ENCODE peak calls at places on chromosomes 3 and 15, in six cellular contexts. Y, H, G, M, O and N are unnamed samples.

GRCh38 chr3:107268461-107268860 is 108.8 kb upstream of the CCDC54 start:
- DNase-seq in O (no peak), H (no peak), G (no peak), Y (no peak), M (no peak), N (no peak)

GRCh38 chr3:124584245-124584551 is 146.1 kb upstream of the UMPS start:
- DNase-seq in H (no peak), M (no peak), Y (no peak), G (no peak), O (no peak), N (no peak)

GRCh38 chr15:60002528-60003218 is 1.4 kb upstream of the FOXB1 start:
- DNase-seq in M (no peak), G (no peak), O (no peak), Y (no peak), H (no peak), N (no peak)

GRCh38 chr3:98750520-98750919 is 12.6 kb upstream of the ST3GAL6 start:
- DNase-seq in Y (no peak), G (no peak), O (no peak), H (peak; percentile 42), M (peak; percentile 14), N (no peak)

GRCh38 chr3:170044795-170045244 is 7.0 kb downstream of the GPR160 start:
- DNase-seq in H (no peak), M (no peak), O (peak; percentile 93), Y (no peak), G (no peak), N (no peak)

GRCh38 chr3:5226783-5227182 is 39.3 kb downstream of the EDEM1 start:
- DNase-seq in M (peak; percentile 29), G (no peak), H (peak; percentile 46), O (peak; percentile 48), Y (peak; percentile 3), N (peak; percentile 7)

GRCh38 chr3:107064445-107065060 is 312.7 kb upstream of the CCDC54 start:
- DNase-seq in M (peak; percentile 69), O (peak; percentile 82), Y (peak; percentile 57), G (peak; percentile 70), H (peak; percentile 92), N (peak; percentile 40)

GRCh38 chr15:100373942-100374341 is 32.2 kb upstream of the ADAMTS17 start:
- DNase-seq in Y (no peak), O (no peak), M (no peak), G (no peak), H (no peak), N (no peak)

GRCh38 chr15:90031231-90031791 is 30.2 kb downstream of the ZNF710 start:
- DNase-seq in H (peak; percentile 90), M (no peak), O (peak; percentile 96), Y (no peak), G (no peak), N (no peak)

GRCh38 chr3:46996689-46997452 is 17.4 kb downstream of the NBEAL2 start:
- DNase-seq in G (no peak), H (no peak), O (no peak), Y (no peak), M (no peak), N (no peak)

GRCh38 chr3:13009132-13009945 is 63.9 kb downstream of the IQSEC1 start:
- DNase-seq in O (peak; percentile 91), Y (no peak), G (peak; percentile 77), H (no peak), M (no peak), N (no peak)

GRCh38 chr3:141477224-141477623 is 9.6 kb upstream of the RASA2 start:
- DNase-seq in O (no peak), M (peak; percentile 75), G (no peak), Y (no peak), H (peak; percentile 96), N (no peak)

GRCh38 chr15:67606742-67607141 is 64.2 kb downstream of the MAP2K5 start:
- DNase-seq in G (no peak), Y (no peak), H (no peak), M (no peak), O (no peak), N (no peak)

GRCh38 chr3:94305835-94306685 is 243.2 kb downstream of the NSUN3 start:
- DNase-seq in H (no peak), O (no peak), G (no peak), Y (no peak), M (no peak), N (no peak)

GRCh38 chr3:94304953-94305352 is 242.1 kb downstream of the NSUN3 start:
- DNase-seq in H (no peak), G (no peak), Y (no peak), M (no peak), O (no peak), N (no peak)

GRCh38 chr3:94303266-94303665 is 240.4 kb downstream of the NSUN3 start:
- DNase-seq in O (no peak), Y (no peak), H (no peak), G (no peak), M (no peak), N (no peak)

GRCh38 chr3:94301346-94301745 is 238.5 kb downstream of the NSUN3 start:
- DNase-seq in H (peak; percentile 2), O (no peak), Y (no peak), G (no peak), M (no peak), N (no peak)

DNA sequence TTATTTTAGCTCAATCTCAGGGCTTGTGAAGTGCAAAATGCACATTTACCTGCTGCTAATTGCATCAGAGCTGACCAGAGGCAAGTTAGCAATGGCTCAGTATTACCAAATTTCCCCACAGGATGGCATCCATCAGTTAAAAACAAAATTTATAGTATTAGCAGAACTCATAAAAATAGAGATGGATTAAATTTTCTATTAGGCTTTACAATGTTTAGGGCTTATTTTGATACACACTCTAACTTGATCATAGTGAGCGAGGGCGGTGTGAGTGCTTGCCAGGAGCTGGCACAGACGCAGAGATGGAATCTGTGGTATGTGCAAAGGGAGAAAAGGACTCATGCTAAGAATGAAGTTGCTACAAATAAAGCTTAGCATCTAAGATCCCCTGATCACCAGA is 241.0 kb downstream of the NSUN3 start:
- DNase-seq in M (no peak), H (peak; percentile 27), Y (no peak), O (no peak), G (no peak), N (no peak)
- TF ChIP-seq CTCF in M (peak; percentile 13), H (peak; percentile 26), Y (no peak), O (no peak), G (no peak), N (no peak)

GRCh38 chr15:63025460-63025859 is 17.1 kb upstream of the TPM1 start:
- DNase-seq in H (no peak), G (no peak), O (no peak), M (peak; percentile 55), Y (no peak), N (no peak)
- TF ChIP-seq CTCF in H (no peak), G (no peak), O (no peak), M (no peak), Y (no peak), N (no peak)

DNA sequence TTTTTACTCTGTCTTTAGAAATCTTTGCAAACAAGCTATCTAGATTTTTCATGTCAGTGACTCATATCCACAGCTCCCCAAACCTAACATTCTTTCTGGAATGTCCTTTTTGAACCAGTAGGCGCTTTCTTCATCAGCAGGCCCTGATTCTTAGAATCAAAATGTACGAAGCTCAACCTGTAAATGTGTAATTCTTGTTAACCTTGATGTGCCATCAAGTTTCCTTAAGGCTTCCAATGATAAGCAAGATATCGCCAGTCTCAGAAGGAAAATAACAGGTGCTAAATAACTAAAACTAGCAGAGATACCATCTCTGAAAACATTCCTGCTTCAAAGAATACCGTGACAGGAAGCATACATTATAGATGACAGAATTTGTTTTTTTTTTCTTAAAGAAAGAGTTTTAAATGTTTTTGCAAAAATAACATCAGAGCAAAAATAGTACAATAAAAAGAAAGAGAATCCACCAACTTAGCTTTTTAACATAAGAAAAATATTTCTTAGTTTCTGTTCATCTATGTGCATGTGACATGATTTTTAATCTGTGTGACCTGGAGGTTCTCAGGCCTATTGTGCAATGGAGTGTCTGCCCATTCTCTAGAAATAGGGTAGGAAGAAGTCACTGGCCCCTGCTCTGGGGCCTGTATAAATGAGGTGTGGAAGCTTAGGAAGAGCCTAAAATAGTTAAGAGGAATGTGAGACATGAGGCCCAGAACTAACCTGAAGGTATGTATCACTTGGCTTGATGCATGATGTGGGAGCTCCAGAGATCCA is 14.7 kb upstream of the SECISBP2L start:
- DNase-seq in O (no peak), M (no peak), H (peak; percentile 70), Y (no peak), G (no peak), N (no peak)
- TF ChIP-seq CTCF in O (no peak), M (no peak), H (no peak), Y (no peak), G (no peak), N (no peak)

GRCh38 chr3:67863869-67864268 is 209.5 kb upstream of the SUCLG2 start:
- DNase-seq in M (peak; percentile 36), H (peak; percentile 20), G (no peak), Y (peak; percentile 4), O (peak; percentile 9), N (no peak)
- TF ChIP-seq CTCF in M (peak; percentile 27), H (peak; percentile 35), G (no peak), Y (no peak), O (no peak), N (no peak)

GRCh38 chr3:150249776-150250175 is 158.3 kb upstream of the TSC22D2 start:
- DNase-seq in Y (no peak), O (no peak), G (no peak), H (no peak), M (no peak), N (no peak)

GRCh38 chr3:150251654-150252053 is 156.4 kb upstream of the TSC22D2 start:
- DNase-seq in G (no peak), O (no peak), Y (no peak), H (peak; percentile 38), M (no peak), N (no peak)

GRCh38 chr3:150252462-150252861 is 155.6 kb upstream of the TSC22D2 start:
- DNase-seq in G (no peak), M (peak; percentile 23), Y (no peak), H (peak; percentile 71), O (no peak), N (no peak)

GRCh38 chr3:150248865-150249360 is 159.2 kb upstream of the TSC22D2 start:
- DNase-seq in M (no peak), O (no peak), Y (no peak), G (no peak), H (no peak), N (no peak)

GRCh38 chr3:150251187-150251592 is 156.9 kb upstream of the TSC22D2 start:
- DNase-seq in H (no peak), M (no peak), G (no peak), O (no peak), Y (no peak), N (no peak)
- TF ChIP-seq CTCF in H (no peak), M (no peak), G (no peak), O (no peak), Y (no peak), N (no peak)